ENCODE peak calls at places on chromosomes 11 and 22, in five cellular contexts. B, D, J, G and X are unnamed samples. For H3K9me3, the result is how much of the 10 kb centered on the place peaks cover.

GRCh38 chr11:98616256-98616655 is 404.5 kb upstream of the CNTN5 start:
- DNase-seq in B (no peak), D (no peak), J (no peak), G (no peak), X (no peak)

GRCh38 chr11:134120921-134121526 is 52.2 kb downstream of the JAM3 start:
- DNase-seq in B (no peak), D (peak), J (no peak), G (peak), X (no peak)

GRCh38 chr11:62842171-62842717 is 2.9 kb upstream of the WDR74 start:
- DNase-seq in B (no peak), D (peak), J (no peak), G (peak), X (no peak)

GRCh38 chr11:3199537-3200295 is 18.9 kb downstream of the MRGPRG start:
- DNase-seq in B (no peak), D (no peak), J (no peak), G (no peak), X (no peak)

GRCh38 chr22:18984564-18984963 is 48.5 kb upstream of the PRODH start:
- DNase-seq in B (no peak), D (no peak), J (no peak), G (no peak), X (no peak)

GRCh38 chr11:36239636-36240035 is 49.6 kb downstream of the COMMD9 start:
- DNase-seq in B (no peak), D (no peak), J (no peak), G (no peak), X (no peak)

GRCh38 chr11:123616505-123617198 is 37.8 kb downstream of the SCN3B start:
- DNase-seq in B (no peak), D (peak), J (no peak), G (peak), X (no peak)

GRCh38 chr11:59705281-59705680 is 8.4 kb downstream of the OR10V1 start:
- DNase-seq in B (no peak), D (no peak), J (no peak), G (no peak), X (no peak)

GRCh38 chr22:49101873-49102272 is 725.8 kb downstream of the BRD1 start:
- DNase-seq in B (no peak), D (no peak), J (no peak), G (no peak), X (no peak)

GRCh38 chr22:25363474-25363873 is 144.0 kb downstream of the CRYBB2 start:
- DNase-seq in B (no peak), D (no peak), J (no peak), G (no peak), X (peak)

GRCh38 chr11:90204832-90205646 is 17.8 kb downstream of the CHORDC1 start:
- DNase-seq in B (peak), D (no peak), J (peak), G (no peak), X (no peak)

GRCh38 chr11:134529212-134530096 is 117.4 kb upstream of the B3GAT1 start:
- DNase-seq in B (no peak), D (no peak), J (no peak), G (no peak), X (no peak)

GRCh38 chr22:19448739-19449421 is 1.4 kb upstream of the C22orf39 start:
- DNase-seq in B (peak), D (no peak), J (no peak), G (no peak), X (no peak)

GRCh38 chr11:77125191-77125590 is 2.9 kb upstream of the MYO7A start:
- DNase-seq in B (no peak), D (no peak), J (no peak), G (no peak), X (no peak)

GRCh38 chr22:21094911-21095772 is 49.4 kb downstream of the LRRC74B start:
- DNase-seq in B (peak), D (no peak), J (no peak), G (no peak), X (no peak)

GRCh38 chr11:125448136-125448535 is 47.9 kb downstream of the FEZ1 start:
- DNase-seq in B (no peak), D (no peak), J (no peak), G (no peak), X (no peak)

GRCh38 chr11:70068345-70068744 is 9.8 kb upstream of the ANO1 start:
- DNase-seq in B (no peak), D (no peak), J (no peak), G (no peak), X (no peak)

GRCh38 chr11:76152741-76153608 is 53.3 kb downstream of the WNT11 start:
- DNase-seq in B (no peak), D (no peak), J (no peak), G (no peak), X (no peak)

GRCh38 chr11:106875013-106875412 is 143.3 kb downstream of the GUCY1A2 start:
- DNase-seq in B (no peak), D (no peak), J (no peak), G (no peak), X (no peak)

GRCh38 chr22:36873614-36874308 is 13.0 kb downstream of the NCF4 start:
- DNase-seq in B (peak), D (no peak), J (peak), G (peak), X (no peak)

GRCh38 chr11:65445604-65446445 is 23.2 kb downstream of the NEAT1 start:
- DNase-seq in B (peak), D (peak), J (no peak), G (no peak), X (peak)
- TF ChIP-seq POLR2A in B (peak), D (no peak), J (no peak), G (no peak), X (peak)

GRCh38 chr22:47277511-47277910 is 515.1 kb downstream of the TBC1D22A start:
- DNase-seq in B (no peak), D (no peak), J (no peak), G (no peak), X (no peak)
- H3K9me3 ChIP-seq in B (under half), D (under half), J (under half), G (under half), X (under half)

GRCh38 chr11:69064394-69064957 is 15.7 kb downstream of the TPCN2 start:
- DNase-seq in B (no peak), D (no peak), J (no peak), G (no peak), X (no peak)
- TF ChIP-seq POLR2A in B (no peak), D (no peak), J (no peak), G (no peak), X (no peak)

GRCh38 chr22:43508489-43508888 is 96.7 kb downstream of the MPPED1 start:
- DNase-seq in B (no peak), D (no peak), J (no peak), G (no peak), X (no peak)

GRCh38 chr22:43507235-43507634 is 95.4 kb downstream of the MPPED1 start:
- DNase-seq in B (no peak), D (no peak), J (no peak), G (peak), X (no peak)

GRCh38 chr22:43511276-43511910 is 99.6 kb downstream of the MPPED1 start:
- DNase-seq in B (no peak), D (no peak), J (no peak), G (peak), X (no peak)

GRCh38 chr22:43510226-43511070 is 98.6 kb downstream of the MPPED1 start:
- DNase-seq in B (no peak), D (no peak), J (no peak), G (no peak), X (no peak)

DNA sequence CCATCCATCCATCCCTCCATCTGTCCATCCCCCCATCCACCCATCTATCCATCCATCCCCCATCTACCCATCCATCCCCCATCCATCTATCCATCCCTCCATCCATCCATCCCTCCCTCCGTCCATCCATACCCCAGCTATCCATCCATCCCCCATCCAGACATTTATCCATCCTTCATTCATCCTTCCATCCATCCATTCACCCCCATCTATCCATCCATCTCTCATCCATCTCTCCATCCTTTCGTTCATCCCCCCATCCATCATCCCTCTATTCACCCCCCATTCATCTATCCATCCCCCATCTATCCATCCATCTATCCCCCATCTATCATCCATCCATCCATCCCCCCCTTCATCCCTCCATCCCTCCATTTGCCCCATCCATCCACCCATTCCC is 97.5 kb downstream of the MPPED1 start:
- DNase-seq in B (no peak), D (no peak), J (no peak), G (no peak), X (no peak)
- H3K9me3 ChIP-seq in B (under half), D (under half), J (under half), G (under half), X (under half)

DNA sequence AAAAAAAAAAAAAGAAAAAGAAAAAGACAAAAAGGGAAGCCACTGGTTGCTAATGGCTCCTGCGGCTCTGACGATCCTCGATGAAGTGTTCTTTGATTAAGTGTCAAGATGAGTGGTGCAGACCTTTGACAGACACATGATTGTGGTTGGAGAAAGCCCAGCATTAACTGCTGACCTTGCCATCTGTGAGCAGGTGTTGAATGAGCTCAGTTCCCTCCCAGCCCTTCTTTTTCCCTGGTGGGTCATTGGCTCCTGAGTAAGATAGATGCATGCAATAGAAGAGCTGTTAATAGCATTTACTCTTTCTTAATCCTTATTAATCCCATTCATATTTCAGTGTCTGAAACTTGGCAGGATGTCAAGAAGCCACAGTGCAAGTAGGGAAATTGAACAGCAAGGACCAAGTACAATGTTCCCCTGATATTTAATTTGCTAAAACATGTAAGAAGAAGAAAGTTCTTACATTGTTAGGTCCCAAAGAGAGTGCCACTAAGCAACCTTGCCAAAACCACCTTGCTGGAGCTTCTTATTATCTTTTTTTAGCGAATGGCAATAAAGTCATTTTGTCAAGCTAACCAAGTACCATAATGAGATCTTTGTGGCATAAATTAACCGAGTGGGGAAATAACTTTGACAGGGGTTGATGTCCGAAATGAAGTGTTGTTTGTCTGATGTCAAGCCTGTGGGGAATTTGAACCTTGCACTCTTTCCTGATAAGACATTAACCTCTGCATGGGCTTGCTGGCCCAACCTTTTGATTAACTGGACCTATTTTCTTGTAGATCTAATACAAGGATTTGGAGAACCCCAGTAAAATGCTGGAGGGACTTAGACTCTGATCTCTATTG is 113.7 kb downstream of the PTPRJ start:
- DNase-seq in B (no peak), D (no peak), J (no peak), G (no peak), X (no peak)
- TF ChIP-seq POLR2A in B (no peak), D (no peak), J (no peak), G (no peak), X (no peak)